ENCODE peak calls at places on chromosomes 2 and 18, in six cellular contexts. W, A, Z, S, C and N are unnamed samples.
A peak's percentile ranks its signal among the peaks of the same experiment; 100 is the strongest.

GRCh38 chr2:216536725-216537124 is 38.1 kb downstream of the RPL37A start:
- DNase-seq in A (no peak), W (no peak), Z (no peak), C (no peak), S (no peak), N (no peak)

GRCh38 chr2:69931832-69932595 is 17.1 kb downstream of the MXD1 start:
- DNase-seq in Z (no peak), A (no peak), C (no peak), W (no peak), S (no peak), N (no peak)

GRCh38 chr2:237591021-237591370 is 462 bp upstream of the RAB17 start:
- DNase-seq in S (peak; percentile 46), C (no peak), W (no peak), A (no peak), Z (no peak), N (peak; percentile 87)

GRCh38 chr2:73925853-73926492 is 707 bp upstream of the DGUOK start:
- DNase-seq in C (no peak), Z (no peak), A (peak; percentile 16), S (peak; percentile 90), W (no peak), N (peak; percentile 19)

GRCh38 chr18:78159397-78159796 is 820.2 kb upstream of the SALL3 start:
- DNase-seq in S (no peak), W (no peak), A (no peak), Z (no peak), C (no peak), N (no peak)

GRCh38 chr2:42614838-42615237 is 46.4 kb downstream of the MTA3 start:
- DNase-seq in W (no peak), C (no peak), S (no peak), Z (no peak), A (no peak), N (peak; percentile 82)

GRCh38 chr2:69291004-69291650 is 95.9 kb downstream of the GFPT1 start:
- DNase-seq in S (no peak), W (no peak), A (no peak), Z (peak; percentile 86), C (no peak), N (no peak)

GRCh38 chr18:78926243-78926615 is 53.4 kb upstream of the SALL3 start:
- DNase-seq in Z (no peak), S (no peak), A (no peak), C (no peak), W (no peak), N (no peak)

GRCh38 chr2:48162742-48163141 is 256.4 kb upstream of the FBXO11 start:
- DNase-seq in W (no peak), C (no peak), S (no peak), A (no peak), Z (no peak), N (no peak)

GRCh38 chr2:226618875-226619605 is 180.6 kb downstream of the IRS1 start:
- DNase-seq in Z (peak; percentile 65), A (no peak), S (no peak), W (peak; percentile 4), C (no peak), N (no peak)

GRCh38 chr2:190858817-190859216 is 21.8 kb upstream of the GLS start:
- DNase-seq in A (no peak), S (peak; percentile 82), W (no peak), C (no peak), Z (peak; percentile 90), N (peak; percentile 50)

GRCh38 chr2:240337028-240337427 is 98.4 kb upstream of the GPC1 start:
- DNase-seq in Z (no peak), W (no peak), C (no peak), S (no peak), A (no peak), N (no peak)

GRCh38 chr18:4068552-4069158 is 386.5 kb downstream of the DLGAP1 start:
- DNase-seq in S (peak; percentile 44), C (peak; percentile 65), Z (peak; percentile 22), A (peak; percentile 67), W (peak; percentile 58), N (no peak)

GRCh38 chr2:23506460-23507266 is 121.7 kb downstream of the KLHL29 start:
- DNase-seq in A (no peak), S (no peak), Z (no peak), W (no peak), C (no peak), N (no peak)

GRCh38 chr18:79970419-79971133 is 6.1 kb downstream of the HSBP1L1 start:
- DNase-seq in W (no peak), A (no peak), Z (no peak), C (no peak), S (no peak), N (no peak)

GRCh38 chr18:2911533-2911932 is 64.7 kb downstream of the EMILIN2 start:
- DNase-seq in S (no peak), C (no peak), W (no peak), Z (no peak), A (no peak), N (no peak)

GRCh38 chr18:7390731-7391492 is 160.0 kb downstream of the LRRC30 start:
- DNase-seq in W (no peak), C (no peak), A (no peak), Z (no peak), S (no peak), N (no peak)

GRCh38 chr2:47984041-47984440 is 77.7 kb upstream of the FBXO11 start:
- DNase-seq in A (no peak), W (no peak), C (no peak), S (no peak), Z (peak; percentile 77), N (no peak)

DNA sequence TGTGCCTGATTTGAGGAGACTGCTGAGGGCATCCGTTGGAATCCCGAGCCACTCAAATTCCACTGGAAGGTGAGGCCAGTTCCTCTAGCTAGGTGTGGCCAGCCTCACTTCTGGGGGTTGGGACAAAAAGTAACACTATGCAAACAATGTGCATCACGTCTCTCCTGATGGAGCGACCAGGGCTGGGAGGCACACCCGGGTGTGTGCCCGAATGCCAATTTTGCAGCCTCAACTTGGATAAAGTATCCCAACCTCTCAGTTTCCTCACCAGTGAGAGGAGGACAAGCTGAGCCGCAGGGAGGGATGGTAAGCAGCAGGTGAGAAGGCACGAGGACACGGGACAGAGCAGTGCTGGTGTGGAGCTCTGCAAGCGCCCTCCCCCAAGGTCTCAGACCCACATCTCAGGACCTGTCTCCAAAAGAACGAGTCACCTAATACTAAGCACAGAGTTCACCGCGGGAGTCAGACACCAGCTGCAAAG is 218.3 kb downstream of the HAUS1 start:
- DNase-seq in A (no peak), W (no peak), Z (peak; percentile 31), C (peak; percentile 22), S (peak; percentile 47), N (peak; percentile 78)
- H2AFZ ChIP-seq in A (no peak overlapping the region), W (no peak overlapping the region), Z (peak overlapping the region; percentile 39), C (peak overlapping the region; percentile 44), S (peak overlapping the region; percentile 79), N (peak overlapping the region; percentile 2)

DNA sequence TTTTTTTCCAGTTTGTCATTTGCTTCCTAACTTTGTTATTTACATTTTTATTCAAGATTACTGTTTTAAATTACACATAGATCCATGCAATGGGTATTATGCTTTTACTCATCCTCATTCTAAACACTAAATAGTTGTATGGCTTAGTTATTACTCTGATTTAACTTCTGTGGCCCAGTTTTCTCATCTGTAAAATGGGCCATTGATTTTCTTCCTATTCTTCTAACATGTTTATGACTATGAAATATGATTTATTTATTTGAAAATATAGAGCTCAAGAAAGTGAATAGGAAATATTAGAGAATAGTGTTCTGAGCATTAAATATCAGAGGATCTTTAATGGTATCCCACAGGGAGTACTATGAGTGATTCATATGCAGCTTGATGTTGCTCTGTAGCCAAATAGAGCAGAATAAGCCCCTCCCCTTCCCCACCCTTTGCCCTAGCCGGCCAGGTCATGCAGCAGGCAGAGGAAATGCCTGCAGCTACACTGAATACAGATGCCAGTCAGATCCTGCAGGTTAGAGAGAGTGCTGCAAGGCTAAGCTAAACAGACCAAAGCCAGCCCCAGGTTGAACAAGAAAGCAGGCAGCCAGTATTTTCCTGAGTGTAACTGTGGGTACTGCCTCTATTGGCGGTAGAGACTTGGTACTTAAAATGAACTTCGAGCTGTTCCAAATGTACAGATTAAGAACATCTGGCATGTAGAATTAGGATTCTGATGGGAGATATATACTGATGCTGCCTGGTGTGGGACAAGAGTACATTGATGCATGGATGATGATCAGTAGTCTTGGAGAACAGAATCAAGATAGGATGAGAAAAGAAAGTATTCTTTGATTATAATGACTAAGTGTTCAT is 11.7 kb upstream of the ACYP2 start:
- DNase-seq in W (peak; percentile 91), Z (peak; percentile 47), S (peak; percentile 91), C (peak; percentile 33), A (peak; percentile 93), N (peak; percentile 83)
- H3K27ac ChIP-seq in W (no peak overlapping the region), Z (no peak overlapping the region), S (no peak overlapping the region), C (no peak overlapping the region), A (peak overlapping the region; percentile 95), N (peak overlapping the region; percentile 14)

GRCh38 chr2:4291430-4291829 is 588.1 kb downstream of the DCDC2C start:
- DNase-seq in S (no peak), C (no peak), Z (no peak), W (no peak), A (peak; percentile 86), N (no peak)
- H3K79me2 ChIP-seq in S (no peaks in the 10 kb centered on the region), C (no peaks in the 10 kb centered on the region), Z (no peaks in the 10 kb centered on the region), W (no peaks in the 10 kb centered on the region), A (no peaks in the 10 kb centered on the region), N (no peaks in the 10 kb centered on the region)

GRCh38 chr2:144348846-144349245 is 171.1 kb downstream of the ZEB2 start:
- DNase-seq in W (no peak), Z (no peak), S (no peak), C (no peak), A (no peak), N (no peak)
- H2AFZ ChIP-seq in W (peak overlapping the region; percentile 1), Z (no peak overlapping the region), S (peak overlapping the region; percentile 9), C (peak overlapping the region; percentile 30), A (no peak overlapping the region), N (no peak overlapping the region)

DNA sequence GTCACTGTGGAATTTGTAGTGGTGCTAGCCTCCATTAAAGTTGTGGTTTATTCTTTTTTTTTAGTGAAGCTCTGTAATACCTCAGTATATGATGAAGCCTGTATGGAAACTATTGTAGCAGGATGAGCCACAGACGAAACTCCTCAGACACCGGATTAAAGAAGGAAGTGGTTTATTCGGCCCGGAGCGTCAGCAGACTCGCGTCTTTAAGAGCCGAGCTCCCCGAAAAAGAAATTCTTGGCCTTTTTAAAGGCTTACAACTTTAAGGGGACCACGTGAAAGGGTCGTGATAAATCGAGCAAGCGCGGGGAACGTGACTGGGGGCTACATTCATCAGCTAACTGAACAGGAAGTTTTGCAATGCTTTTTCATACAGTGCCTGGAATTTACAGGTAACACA is 8.1 kb upstream of the CCL20 start:
- DNase-seq in S (no peak), C (no peak), A (no peak), W (no peak), Z (peak; percentile 14), N (no peak)
- H3K27ac ChIP-seq in S (no peak overlapping the region), C (no peak overlapping the region), A (no peak overlapping the region), W (no peak overlapping the region), Z (peak overlapping the region; percentile 22), N (no peak overlapping the region)

DNA sequence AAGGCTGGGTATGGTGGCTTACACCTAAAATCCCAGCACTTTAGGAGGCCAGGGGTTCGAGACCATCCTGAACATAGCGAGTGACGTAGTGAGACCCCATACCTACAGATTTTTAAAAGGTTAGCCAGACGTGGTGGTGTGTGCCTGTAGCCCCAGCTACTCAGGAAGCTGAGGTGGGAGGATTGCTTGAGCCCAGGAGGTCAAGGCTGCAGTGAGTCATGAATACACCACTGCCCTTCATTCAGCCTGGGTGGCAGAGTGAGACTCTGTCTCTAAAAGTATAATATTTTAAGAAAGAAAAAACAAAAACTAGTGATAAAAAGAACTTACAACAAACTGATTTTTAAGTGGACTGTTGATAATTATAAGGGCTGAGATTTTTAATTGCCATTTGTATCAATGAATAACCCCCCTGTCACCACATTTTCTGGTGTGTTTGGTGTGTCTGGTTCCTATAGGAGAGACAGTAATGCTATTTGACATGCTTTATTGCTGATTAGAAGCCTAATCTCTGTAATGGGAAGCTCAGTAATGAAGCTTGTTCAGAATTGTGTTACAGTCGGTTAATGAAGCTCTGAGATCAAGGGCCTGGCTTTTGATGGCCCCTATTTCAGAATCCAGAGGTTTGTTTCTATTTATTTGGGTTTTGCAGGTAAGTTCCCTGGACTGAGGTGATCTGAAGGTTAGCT is 147.0 kb downstream of the NEDD4L start:
- DNase-seq in A (no peak), C (no peak), W (no peak), S (no peak), Z (no peak), N (no peak)
- H3K79me2 ChIP-seq in A (no peaks in the 10 kb centered on the region), C (peaks cover 4% of the 10 kb centered on the region), W (no peaks in the 10 kb centered on the region), S (peaks cover 61% of the 10 kb centered on the region), Z (no peaks in the 10 kb centered on the region), N (peaks cover 84% of the 10 kb centered on the region)